ENCODE peak calls at places on chromosomes 6 and 20, in nine cellular contexts. Q, B, R, Y, M, W, A, V and U are unnamed samples. For H3K4me1, the result is how much of the 10 kb centered on the place peaks cover.

GRCh38 chr20:32976746-32977145 is 27.5 kb downstream of the SUN5 start:
- DNase-seq in V (no peak), Q (no peak), Y (no peak), M (no peak), R (peak), B (no peak), W (no peak), A (no peak), U (no peak)

GRCh38 chr20:460180-460579 is 2.2 kb downstream of the TBC1D20 start:
- DNase-seq in B (no peak), R (no peak), V (no peak), M (no peak), Q (no peak), W (no peak), A (no peak), Y (no peak), U (no peak)

GRCh38 chr6:127302728-127303675 is 36.3 kb downstream of the RNF146 start:
- DNase-seq in B (peak), A (no peak), Q (peak), R (peak), Y (peak), V (peak), W (peak), M (peak), U (peak)

GRCh38 chr6:75206338-75207210 is 721 bp upstream of the COL12A1 start:
- DNase-seq in W (no peak), Q (no peak), B (no peak), R (no peak), A (peak), M (peak), V (no peak), Y (no peak), U (no peak)

GRCh38 chr20:4813839-4814695 is 92.4 kb downstream of the PRND start:
- DNase-seq in W (no peak), Y (peak), V (peak), B (no peak), A (no peak), R (no peak), Q (no peak), M (no peak), U (peak)

GRCh38 chr6:16136536-16137450 is 7.9 kb downstream of the MYLIP start:
- DNase-seq in Q (peak), Y (no peak), W (no peak), R (peak), B (peak), M (no peak), A (no peak), V (no peak), U (no peak)

GRCh38 chr6:113734886-113735481 is 122.2 kb upstream of the MARCKS start:
- DNase-seq in B (no peak), Y (no peak), V (no peak), R (no peak), W (peak), A (no peak), M (no peak), Q (peak), U (no peak)

GRCh38 chr6:41713161-41713649 is 22.2 kb downstream of the TFEB start:
- DNase-seq in R (peak), W (no peak), M (no peak), Q (peak), B (peak), Y (no peak), A (peak), V (peak), U (peak)

GRCh38 chr6:34517966-34518365 is 38.2 kb downstream of the SPDEF start:
- DNase-seq in Q (no peak), V (no peak), R (no peak), B (no peak), W (no peak), A (no peak), M (no peak), Y (no peak), U (no peak)

GRCh38 chr6:29887330-29887818 is 55.0 kb upstream of the HLA-A start:
- DNase-seq in A (peak), Y (no peak), Q (peak), V (peak), R (peak), B (peak), M (peak), W (no peak), U (no peak)

GRCh38 chr20:60466683-60467022 is 508.4 kb downstream of the CDH26 start:
- DNase-seq in A (no peak), Y (no peak), B (no peak), M (no peak), Q (no peak), W (no peak), V (no peak), R (no peak), U (no peak)

GRCh38 chr6:105920071-105920470 is 166.1 kb upstream of the PRDM1 start:
- DNase-seq in Q (no peak), V (no peak), B (no peak), A (no peak), W (no peak), M (no peak), R (no peak), Y (no peak), U (no peak)

GRCh38 chr6:170031096-170031471 is 259.8 kb downstream of the DLL1 start:
- DNase-seq in V (peak), A (peak), Q (peak), W (no peak), R (no peak), Y (no peak), B (peak), M (no peak), U (no peak)

GRCh38 chr20:34365765-34366213 is 2.7 kb downstream of the ITCH start:
- DNase-seq in Y (no peak), Q (no peak), R (peak), A (no peak), V (no peak), M (no peak), W (no peak), B (no peak), U (peak)

GRCh38 chr20:54267510-54268003 is 59.7 kb downstream of the PFDN4 start:
- DNase-seq in A (no peak), M (peak), Q (peak), Y (no peak), R (peak), V (peak), W (no peak), B (peak), U (no peak)

GRCh38 chr6:11009353-11009752 is 34.8 kb downstream of the ELOVL2 start:
- DNase-seq in B (no peak), R (no peak), M (no peak), A (no peak), Y (no peak), Q (peak), V (no peak), W (no peak), U (no peak)

GRCh38 chr6:37131104-37131959 is 38.6 kb upstream of the PIM1 start:
- DNase-seq in A (peak), W (no peak), Y (no peak), R (peak), B (peak), M (peak), V (peak), Q (peak), U (no peak)

GRCh38 chr20:1895674-1896496 is 678 bp downstream of the SIRPA start:
- DNase-seq in R (peak), W (no peak), A (peak), Q (peak), Y (no peak), M (peak), B (no peak), V (peak), U (peak)

GRCh38 chr20:1302578-1303541 is 26.1 kb downstream of the SDCBP2 start:
- DNase-seq in R (no peak), Q (no peak), W (no peak), B (no peak), A (peak), M (no peak), V (no peak), Y (no peak), U (peak)

GRCh38 chr6:13614126-13614925 is 809 bp upstream of the NOL7 start:
- DNase-seq in M (peak), R (no peak), B (peak), Y (no peak), Q (peak), V (peak), A (peak), W (peak), U (peak)

GRCh38 chr6:129749749-129750120 is 39.8 kb upstream of the ARHGAP18 start:
- DNase-seq in W (peak), Y (no peak), R (no peak), A (no peak), Q (peak), B (no peak), V (no peak), M (no peak), U (peak)

GRCh38 chr20:57897156-57897874 is 187.5 kb upstream of the PMEPA1 start:
- DNase-seq in V (peak), M (no peak), A (peak), Q (no peak), W (no peak), B (no peak), R (no peak), Y (no peak), U (no peak)

GRCh38 chr6:97066056-97066455 is 141.5 kb downstream of the KLHL32 start:
- DNase-seq in Y (no peak), V (no peak), Q (no peak), A (no peak), M (no peak), R (no peak), B (no peak), W (no peak), U (no peak)

GRCh38 chr6:24245275-24245674 is 112.6 kb downstream of the DCDC2 start:
- DNase-seq in Y (no peak), M (no peak), A (no peak), W (no peak), Q (no peak), R (no peak), B (no peak), V (no peak), U (no peak)

GRCh38 chr6:151765444-151765886 is 42.0 kb upstream of the ESR1 start:
- DNase-seq in A (no peak), Y (no peak), Q (peak), V (peak), W (peak), M (peak), R (peak), B (peak), U (peak)

GRCh38 chr6:36625161-36625919 is 31.2 kb downstream of the SRSF3 start:
- DNase-seq in A (peak), Y (no peak), M (peak), Q (peak), B (no peak), W (no peak), V (peak), R (peak), U (no peak)

GRCh38 chr20:24795444-24795843 is 153.6 kb upstream of the CST7 start:
- DNase-seq in V (no peak), R (no peak), Q (no peak), W (no peak), B (no peak), A (no peak), M (no peak), Y (no peak), U (no peak)

GRCh38 chr6:82237013-82237412 is 10.5 kb downstream of the IBTK start:
- DNase-seq in V (no peak), W (peak), M (no peak), Y (no peak), R (no peak), A (no peak), Q (peak), B (no peak), U (no peak)

GRCh38 chr20:45909336-45909808 is 2.6 kb downstream of the PLTP start:
- DNase-seq in W (no peak), M (no peak), R (no peak), A (no peak), Q (no peak), Y (no peak), V (no peak), B (no peak), U (no peak)

GRCh38 chr20:45908086-45908485 is 3.9 kb downstream of the PLTP start:
- DNase-seq in Q (no peak), B (no peak), W (no peak), A (no peak), R (no peak), V (no peak), M (no peak), Y (no peak), U (no peak)

GRCh38 chr20:45904583-45905504 is 7.1 kb downstream of the PLTP start:
- DNase-seq in W (no peak), R (no peak), Q (no peak), A (no peak), M (no peak), V (no peak), B (no peak), Y (no peak), U (no peak)

GRCh38 chr20:45905505-45906079 is 6.4 kb downstream of the PLTP start:
- DNase-seq in A (no peak), M (no peak), Y (no peak), V (no peak), R (peak), W (no peak), Q (peak), B (no peak), U (no peak)

DNA sequence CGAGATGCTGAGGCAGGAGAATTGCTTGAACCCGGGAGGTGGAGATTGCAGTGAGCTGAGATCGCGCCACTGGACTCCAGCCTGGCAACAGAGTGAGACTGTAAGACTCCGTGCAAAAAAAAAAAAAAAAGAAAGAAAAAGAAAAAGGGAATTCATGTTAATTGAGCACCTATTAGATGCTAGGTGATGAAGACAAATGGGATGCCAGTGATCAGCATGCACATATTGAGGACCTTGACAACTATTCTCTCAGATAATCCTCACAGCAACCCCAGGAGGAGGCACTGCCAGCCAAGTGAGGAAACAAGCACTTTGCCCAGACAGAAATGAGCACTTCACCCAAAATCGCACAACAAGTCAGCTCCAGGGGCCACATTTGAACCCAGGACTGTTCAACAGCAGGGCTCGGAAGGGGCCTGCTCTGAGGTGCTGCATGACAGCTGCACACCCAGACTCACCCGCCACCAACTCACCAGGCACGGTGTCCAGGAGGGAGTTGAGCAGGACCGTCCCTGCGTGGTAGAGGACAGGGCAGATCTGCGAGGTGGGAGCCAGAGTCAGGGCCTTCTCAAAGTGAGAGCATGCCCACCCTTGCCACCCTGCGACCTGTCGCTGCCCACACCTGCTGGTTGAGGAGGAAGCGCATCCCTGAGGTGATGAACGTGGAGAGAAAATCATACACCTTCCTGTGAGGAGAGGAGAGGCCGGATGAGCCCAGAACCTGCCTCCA is 4.6 kb downstream of the PLTP start:
- DNase-seq in R (no peak), Y (no peak), V (no peak), M (no peak), W (no peak), A (no peak), B (no peak), Q (no peak), U (no peak)
- H3K27ac ChIP-seq in R (peak), Y (no peak), V (no peak), M (no peak), W (no peak), A (no peak), B (no peak), Q (no peak), U (no peak)

GRCh38 chr20:62119591-62120364 is 2.5 kb upstream of the LSM14B start:
- DNase-seq in V (peak), B (no peak), Q (no peak), A (no peak), W (no peak), R (no peak), M (no peak), Y (no peak), U (no peak)
- H3K4me1 ChIP-seq in V (under half), B (under half), Q (under half), A (under half), W (under half), R (under half), M (under half), Y (half or more), U (under half)

GRCh38 chr20:56628873-56629463 is at the start of gene TFAP2C:
- DNase-seq in Q (no peak), R (peak), Y (no peak), M (peak), W (peak), A (peak), B (peak), V (peak), U (no peak)

GRCh38 chr20:56626367-56627121 is 2.6 kb upstream of the TFAP2C start:
- DNase-seq in M (peak), Q (no peak), W (peak), B (no peak), V (no peak), R (no peak), A (peak), Y (no peak), U (no peak)

GRCh38 chr20:56627122-56628014 is 1.7 kb upstream of the TFAP2C start:
- DNase-seq in R (no peak), V (no peak), Q (no peak), M (peak), B (no peak), W (no peak), A (no peak), Y (no peak), U (no peak)

GRCh38 chr20:56629464-56630085 is 469 bp downstream of the TFAP2C start:
- DNase-seq in R (no peak), W (no peak), A (no peak), M (peak), Q (no peak), Y (no peak), B (peak), V (no peak), U (no peak)

GRCh38 chr20:56628015-56628872 is 862 bp upstream of the TFAP2C start:
- DNase-seq in V (no peak), A (peak), B (no peak), Q (no peak), M (peak), W (no peak), Y (no peak), R (no peak), U (no peak)
- H3K4me3 ChIP-seq in V (no peak), A (peak), B (peak), Q (peak), M (peak), W (no peak), Y (no peak), R (no peak), U (no peak)

GRCh38 chr6:84459401-84459800 is 232.0 kb upstream of the CEP162 start:
- DNase-seq in R (no peak), B (no peak), V (no peak), M (no peak), W (no peak), A (no peak), Y (no peak), Q (no peak), U (no peak)

GRCh38 chr6:84464471-84464870 is 237.0 kb upstream of the CEP162 start:
- DNase-seq in V (no peak), A (no peak), W (no peak), R (no peak), Y (no peak), Q (no peak), M (no peak), B (no peak), U (no peak)

GRCh38 chr6:84461461-84461860 is 234.0 kb upstream of the CEP162 start:
- DNase-seq in R (no peak), B (no peak), A (no peak), Q (no peak), Y (no peak), V (no peak), M (no peak), W (no peak), U (no peak)

GRCh38 chr6:84460491-84460890 is 233.0 kb upstream of the CEP162 start:
- DNase-seq in M (no peak), R (no peak), V (no peak), Y (no peak), W (no peak), B (no peak), Q (no peak), A (no peak), U (no peak)

GRCh38 chr6:84462697-84463096 is 235.3 kb upstream of the CEP162 start:
- DNase-seq in R (no peak), Y (no peak), M (no peak), V (no peak), A (no peak), Q (peak), B (no peak), W (no peak), U (no peak)
- H3K27ac ChIP-seq in R (no peak), Y (no peak), M (no peak), V (no peak), A (no peak), Q (no peak), B (no peak), W (no peak), U (no peak)

GRCh38 chr20:45041464-45042337 is 59.2 kb downstream of the KCNS1 start:
- DNase-seq in Q (peak), A (no peak), V (no peak), M (no peak), R (no peak), B (no peak), W (no peak), Y (no peak), U (no peak)
- H3K4me1 ChIP-seq in Q (under half), A (under half), V (under half), M (under half), R (under half), B (under half), W (under half), Y (under half), U (under half)

GRCh38 chr6:73696990-73697651 is 1.1 kb downstream of the CD109 start:
- DNase-seq in W (no peak), A (no peak), B (no peak), Q (no peak), M (no peak), V (no peak), Y (no peak), R (no peak), U (no peak)

GRCh38 chr6:73699656-73700055 is 3.7 kb downstream of the CD109 start:
- DNase-seq in W (no peak), M (no peak), R (no peak), B (no peak), V (no peak), Q (no peak), Y (no peak), A (no peak), U (no peak)

GRCh38 chr6:73691512-73691911 is 4.5 kb upstream of the CD109 start:
- DNase-seq in R (no peak), A (no peak), V (no peak), Q (no peak), B (no peak), Y (no peak), W (no peak), M (no peak), U (no peak)

GRCh38 chr6:73695619-73696421 is at the start of gene CD109:
- DNase-seq in Y (no peak), R (no peak), V (no peak), B (peak), M (peak), Q (peak), A (peak), W (peak), U (no peak)

GRCh38 chr6:73694711-73695411 is 1.1 kb upstream of the CD109 start:
- DNase-seq in Q (peak), R (no peak), Y (no peak), V (no peak), B (no peak), W (no peak), A (no peak), M (no peak), U (no peak)
- H3K4me3 ChIP-seq in Q (peak), R (no peak), Y (no peak), V (no peak), B (no peak), W (peak), A (peak), M (no peak), U (no peak)

GRCh38 chr6:30998785-30999184 is 11.5 kb upstream of the MUC22 start:
- DNase-seq in W (no peak), A (no peak), B (no peak), V (no peak), M (no peak), R (no peak), Q (no peak), Y (no peak), U (no peak)
- H3K27ac ChIP-seq in W (no peak), A (no peak), B (no peak), V (no peak), M (no peak), R (no peak), Q (no peak), Y (no peak), U (no peak)

DNA sequence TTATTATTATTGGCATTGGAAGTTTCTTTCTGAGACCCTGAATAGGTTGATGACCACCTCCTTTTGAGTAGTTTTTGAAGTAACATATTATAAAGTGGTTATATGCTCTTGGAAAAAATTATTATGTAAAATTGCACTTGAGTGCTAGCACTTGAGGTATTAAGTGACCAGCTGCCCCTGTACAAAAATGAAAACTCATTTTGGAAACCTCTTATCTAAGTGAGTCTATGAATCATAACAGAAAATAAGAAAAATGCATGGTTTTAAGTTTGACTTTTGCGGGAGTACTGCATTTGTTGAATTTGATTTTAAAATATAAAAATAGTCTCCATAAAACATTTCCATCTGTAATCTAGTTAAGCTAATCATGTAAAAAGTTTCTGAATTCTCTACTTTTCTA is 248.3 kb downstream of the TMEM242 start:
- DNase-seq in R (no peak), B (no peak), W (no peak), Q (no peak), Y (no peak), V (no peak), A (no peak), M (no peak), U (no peak)
- H3K4me1 ChIP-seq in R (under half), B (under half), W (under half), Q (under half), Y (under half), V (under half), A (under half), M (under half), U (half or more)